ENCODE peak calls at places on chromosomes 11 and 22, in five cellular contexts. E, A, R, P and C are unnamed samples.

GRCh38 chr11:44681698-44682097 is 45.1 kb upstream of the TSPAN18 start:
- DNase-seq in E (no peak), A (no peak), R (no peak), P (no peak), C (no peak)

GRCh38 chr11:22920939-22921565 is 60.8 kb upstream of the CCDC179 start:
- DNase-seq in E (no peak), A (no peak), R (no peak), P (peak; percentile 51), C (peak; percentile 48)

GRCh38 chr11:61349189-61349751 is 12.4 kb downstream of the CYB561A3 start:
- DNase-seq in E (peak; percentile 29), A (no peak), R (no peak), P (no peak), C (no peak)

GRCh38 chr11:125303186-125303585 is 138.6 kb downstream of the PKNOX2 start:
- DNase-seq in E (no peak), A (no peak), R (no peak), P (no peak), C (no peak)

GRCh38 chr11:118930152-118930712 is 4.5 kb upstream of the BCL9L start:
- DNase-seq in E (peak; percentile 97), A (peak; percentile 92), R (peak; percentile 88), P (peak; percentile 97), C (peak; percentile 96)

GRCh38 chr11:853682-854448 is 11.2 kb downstream of the TSPAN4 start:
- DNase-seq in E (no peak), A (no peak), R (no peak), P (no peak), C (no peak)

GRCh38 chr11:127003260-127003981 is 2.9 kb upstream of the KIRREL3 start:
- DNase-seq in E (peak; percentile 94), A (no peak), R (no peak), P (peak; percentile 86), C (peak; percentile 24)

GRCh38 chr22:39493759-39494158 is 8.3 kb upstream of the MIEF1 start:
- DNase-seq in E (peak; percentile 25), A (no peak), R (no peak), P (no peak), C (no peak)

GRCh38 chr11:103907548-103908455 is 128.6 kb upstream of the DDI1 start:
- DNase-seq in E (no peak), A (no peak), R (no peak), P (no peak), C (no peak)

GRCh38 chr22:30204742-30205111 is 41.8 kb downstream of the LIF start:
- DNase-seq in E (peak; percentile 90), A (no peak), R (no peak), P (no peak), C (no peak)

GRCh38 chr11:17734986-17735822 is 623 bp downstream of the KCNC1 start:
- DNase-seq in E (peak; percentile 93), A (peak; percentile 62), R (peak; percentile 44), P (peak; percentile 80), C (peak; percentile 60)

GRCh38 chr11:36165638-36166389 is 123.4 kb downstream of the COMMD9 start:
- DNase-seq in E (no peak), A (no peak), R (no peak), P (no peak), C (no peak)

GRCh38 chr22:43007519-43008102 is 7.3 kb downstream of the PACSIN2 start:
- DNase-seq in E (peak; percentile 31), A (peak; percentile 82), R (no peak), P (no peak), C (peak; percentile 93)

GRCh38 chr11:120124355-120124754 is 13.6 kb downstream of the TRIM29 start:
- DNase-seq in E (no peak), A (no peak), R (no peak), P (no peak), C (no peak)

GRCh38 chr11:325796-326591 is 5.3 kb upstream of the IFITM3 start:
- DNase-seq in E (peak; percentile 59), A (no peak), R (no peak), P (peak; percentile 26), C (no peak)

GRCh38 chr11:66617148-66617814 is 851 bp downstream of the RBM14 start:
- DNase-seq in E (no peak), A (no peak), R (no peak), P (no peak), C (no peak)

GRCh38 chr11:76688146-76688545 is 17.6 kb upstream of the LRRC32 start:
- DNase-seq in E (no peak), A (no peak), R (no peak), P (no peak), C (no peak)

GRCh38 chr11:132125855-132126841 is 755.7 kb downstream of the NTM start:
- DNase-seq in E (peak; percentile 92), A (no peak), R (no peak), P (peak; percentile 45), C (no peak)